ENCODE peak calls at places on chromosomes 6 and 20, in five cellular contexts. One of them, this sample, is unnamed. For H3K4me1, the result is how much of the 10 kb centered on the place peaks cover.

GRCh38 chr6:97563529-97563928 is 280.5 kb upstream of the MMS22L start:
- DNase-seq in Peyer's patch: no peak
- DNase-seq in GM23338: no peak
- DNase-seq in effector memory CD4-positive, alpha-beta T cell: no peak
- DNase-seq in pancreas: no peak
- DNase-seq in this sample: no peak

GRCh38 chr6:160978141-160978926 is 13.2 kb upstream of the MAP3K4 start:
- DNase-seq in Peyer's patch: no peak
- DNase-seq in pancreas: no peak
- DNase-seq in effector memory CD4-positive, alpha-beta T cell: no peak
- DNase-seq in GM23338: no peak
- DNase-seq in this sample: no peak

GRCh38 chr6:46526607-46527006 is 35.4 kb upstream of the RCAN2 start:
- DNase-seq in GM23338: peak
- DNase-seq in pancreas: no peak
- DNase-seq in effector memory CD4-positive, alpha-beta T cell: no peak
- DNase-seq in Peyer's patch: no peak
- DNase-seq in this sample: no peak

GRCh38 chr6:46953921-46954320 is 32.2 kb upstream of the ADGRF5 start:
- DNase-seq in GM23338: no peak
- DNase-seq in pancreas: no peak
- DNase-seq in Peyer's patch: no peak
- DNase-seq in effector memory CD4-positive, alpha-beta T cell: no peak
- DNase-seq in this sample: no peak

GRCh38 chr6:24431045-24431451 is 28.3 kb downstream of the MRS2 start:
- DNase-seq in pancreas: no peak
- DNase-seq in GM23338: peak
- DNase-seq in effector memory CD4-positive, alpha-beta T cell: no peak
- DNase-seq in Peyer's patch: no peak
- DNase-seq in this sample: no peak

GRCh38 chr6:47479156-47479541 is 1.6 kb downstream of the CD2AP start:
- DNase-seq in Peyer's patch: no peak
- DNase-seq in effector memory CD4-positive, alpha-beta T cell: no peak
- DNase-seq in GM23338: no peak
- DNase-seq in pancreas: no peak
- DNase-seq in this sample: no peak

GRCh38 chr20:24805456-24806233 is 143.4 kb upstream of the CST7 start:
- DNase-seq in pancreas: peak
- DNase-seq in GM23338: peak
- DNase-seq in effector memory CD4-positive, alpha-beta T cell: no peak
- DNase-seq in Peyer's patch: no peak
- DNase-seq in this sample: no peak

GRCh38 chr6:112383191-112383590 is 36.1 kb downstream of the RFPL4B start:
- DNase-seq in GM23338: no peak
- DNase-seq in Peyer's patch: no peak
- DNase-seq in pancreas: no peak
- DNase-seq in effector memory CD4-positive, alpha-beta T cell: no peak
- DNase-seq in this sample: no peak

GRCh38 chr6:56528412-56528841 is 114.3 kb downstream of the DST start:
- DNase-seq in effector memory CD4-positive, alpha-beta T cell: no peak
- DNase-seq in GM23338: no peak
- DNase-seq in Peyer's patch: no peak
- DNase-seq in pancreas: no peak
- DNase-seq in this sample: no peak

GRCh38 chr20:2114990-2115681 is 13.5 kb downstream of the STK35 start:
- DNase-seq in Peyer's patch: no peak
- DNase-seq in pancreas: no peak
- DNase-seq in effector memory CD4-positive, alpha-beta T cell: no peak
- DNase-seq in GM23338: no peak
- DNase-seq in this sample: no peak

GRCh38 chr6:135901776-135902524 is 50.4 kb downstream of the PDE7B start:
- DNase-seq in effector memory CD4-positive, alpha-beta T cell: no peak
- DNase-seq in GM23338: no peak
- DNase-seq in pancreas: no peak
- DNase-seq in Peyer's patch: no peak
- DNase-seq in this sample: no peak

GRCh38 chr20:16701296-16701695 is 28.5 kb upstream of the SNRPB2 start:
- DNase-seq in pancreas: no peak
- DNase-seq in effector memory CD4-positive, alpha-beta T cell: no peak
- DNase-seq in Peyer's patch: no peak
- DNase-seq in GM23338: peak
- DNase-seq in this sample: no peak

GRCh38 chr20:53547664-53548239 is 45.9 kb downstream of the ZNF217 start:
- DNase-seq in GM23338: peak
- DNase-seq in effector memory CD4-positive, alpha-beta T cell: no peak
- DNase-seq in pancreas: no peak
- DNase-seq in Peyer's patch: no peak
- DNase-seq in this sample: no peak

GRCh38 chr6:31186052-31186734 is 15.7 kb upstream of the POU5F1 start:
- DNase-seq in effector memory CD4-positive, alpha-beta T cell: no peak
- DNase-seq in GM23338: no peak
- DNase-seq in pancreas: peak
- DNase-seq in Peyer's patch: no peak
- DNase-seq in this sample: peak

DNA sequence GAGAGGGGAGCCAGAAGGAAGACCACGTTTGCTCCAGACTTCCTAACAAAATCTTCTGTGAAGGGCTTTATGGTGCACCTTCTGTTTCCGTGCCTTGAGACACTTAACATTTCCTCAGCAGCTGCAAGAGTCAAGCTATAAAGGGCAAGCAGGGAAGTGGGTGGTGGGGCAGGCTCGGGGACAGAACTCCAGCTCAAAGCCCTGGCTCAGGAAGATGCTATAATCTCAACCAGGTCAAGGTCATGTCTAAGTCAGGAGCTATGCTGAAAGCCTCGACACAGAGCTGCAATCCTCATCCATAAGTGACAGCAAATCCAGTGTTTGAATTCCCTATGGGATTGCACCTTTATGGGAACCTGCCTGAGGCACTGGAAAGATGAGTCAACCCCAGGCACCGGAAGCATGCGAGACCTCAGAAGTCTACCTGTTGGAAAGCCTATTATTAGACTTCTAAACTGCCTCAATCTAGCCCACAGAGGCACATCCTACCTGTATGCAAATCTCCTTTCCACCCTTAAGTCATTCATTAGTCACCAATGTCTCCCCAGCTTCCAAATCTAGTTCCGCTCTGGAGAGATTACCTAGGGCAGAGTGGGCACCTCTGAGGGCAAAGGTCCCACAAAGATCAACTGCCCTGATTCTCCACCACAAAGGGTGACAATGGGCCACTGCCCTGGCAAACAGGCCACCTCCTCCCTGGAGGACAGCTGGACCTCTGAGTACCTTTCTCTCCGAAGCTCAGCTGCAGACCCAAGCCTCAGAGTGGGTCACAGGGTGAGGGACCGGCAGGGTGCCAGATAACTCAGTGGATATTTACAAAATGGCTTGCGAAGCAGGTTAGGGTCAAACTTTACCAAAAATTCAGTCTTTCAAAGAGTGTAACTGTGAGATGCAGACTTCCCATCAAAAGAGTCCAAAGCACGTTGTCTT is 287.0 kb downstream of the CDC5L start:
- DNase-seq in GM23338: no peak
- DNase-seq in effector memory CD4-positive, alpha-beta T cell: no peak
- DNase-seq in Peyer's patch: no peak
- DNase-seq in pancreas: no peak
- DNase-seq in this sample: no peak
- H3K4me1 ChIP-seq in GM23338: under half
- H3K4me1 ChIP-seq in effector memory CD4-positive, alpha-beta T cell: under half
- H3K4me1 ChIP-seq in Peyer's patch: under half
- H3K4me1 ChIP-seq in pancreas: under half
- H3K4me1 ChIP-seq in this sample: under half

GRCh38 chr20:48983423-48984400 is 62.2 kb downstream of the ARFGEF2 start:
- DNase-seq in effector memory CD4-positive, alpha-beta T cell: no peak
- DNase-seq in GM23338: no peak
- DNase-seq in pancreas: no peak
- DNase-seq in Peyer's patch: no peak
- DNase-seq in this sample: no peak
- H3K27ac ChIP-seq in effector memory CD4-positive, alpha-beta T cell: no peak
- H3K27ac ChIP-seq in GM23338: no peak
- H3K27ac ChIP-seq in pancreas: peak
- H3K27ac ChIP-seq in Peyer's patch: no peak
- H3K27ac ChIP-seq in this sample: no peak

GRCh38 chr20:3801299-3801698 is 5.2 kb downstream of the CDC25B start:
- DNase-seq in effector memory CD4-positive, alpha-beta T cell: no peak
- DNase-seq in Peyer's patch: no peak
- DNase-seq in pancreas: no peak
- DNase-seq in GM23338: no peak
- DNase-seq in this sample: no peak

GRCh38 chr20:3800878-3801260 is 4.8 kb downstream of the CDC25B start:
- DNase-seq in pancreas: no peak
- DNase-seq in effector memory CD4-positive, alpha-beta T cell: no peak
- DNase-seq in Peyer's patch: no peak
- DNase-seq in GM23338: no peak
- DNase-seq in this sample: no peak

GRCh38 chr20:3801846-3802245 is 5.7 kb downstream of the CDC25B start:
- DNase-seq in effector memory CD4-positive, alpha-beta T cell: no peak
- DNase-seq in pancreas: no peak
- DNase-seq in Peyer's patch: no peak
- DNase-seq in GM23338: no peak
- DNase-seq in this sample: no peak

GRCh38 chr20:3798908-3799248 is 2.8 kb downstream of the CDC25B start:
- DNase-seq in effector memory CD4-positive, alpha-beta T cell: no peak
- DNase-seq in GM23338: no peak
- DNase-seq in pancreas: no peak
- DNase-seq in Peyer's patch: no peak
- DNase-seq in this sample: no peak

DNA sequence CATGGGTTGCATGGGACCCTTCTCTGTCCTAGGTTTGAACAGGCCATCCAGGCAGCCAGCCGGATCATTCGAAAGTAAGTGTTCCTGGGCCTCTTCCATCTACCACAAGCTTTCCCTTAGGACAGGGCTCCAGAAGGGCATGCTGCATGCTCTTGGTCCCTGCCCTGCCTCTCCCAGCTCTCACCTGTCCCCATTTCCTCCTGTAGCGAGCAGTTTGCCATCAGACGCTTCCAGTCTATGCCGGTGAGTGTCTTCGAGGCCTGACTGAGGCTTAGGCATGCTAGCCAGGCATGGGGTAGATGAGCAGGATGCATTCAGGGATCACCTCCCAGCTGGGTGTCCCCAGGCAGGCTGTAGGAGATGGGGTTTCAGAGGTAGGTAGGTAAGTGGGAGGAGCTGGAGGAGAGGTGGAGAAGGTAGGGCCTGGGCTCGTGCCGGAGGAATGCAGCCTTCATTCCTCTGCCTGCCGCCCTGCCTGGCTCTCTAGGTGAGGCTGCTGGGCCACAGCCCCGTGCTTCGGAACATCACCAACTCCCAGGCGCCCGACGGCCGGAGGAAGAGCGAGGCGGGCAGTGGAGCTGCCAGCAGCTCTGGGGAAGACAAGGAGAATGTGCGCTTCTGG is 4.3 kb downstream of the CDC25B start:
- DNase-seq in effector memory CD4-positive, alpha-beta T cell: no peak
- DNase-seq in Peyer's patch: no peak
- DNase-seq in pancreas: no peak
- DNase-seq in GM23338: peak
- DNase-seq in this sample: no peak
- H3K4me1 ChIP-seq in effector memory CD4-positive, alpha-beta T cell: half or more
- H3K4me1 ChIP-seq in Peyer's patch: under half
- H3K4me1 ChIP-seq in pancreas: under half
- H3K4me1 ChIP-seq in GM23338: under half
- H3K4me1 ChIP-seq in this sample: half or more

DNA sequence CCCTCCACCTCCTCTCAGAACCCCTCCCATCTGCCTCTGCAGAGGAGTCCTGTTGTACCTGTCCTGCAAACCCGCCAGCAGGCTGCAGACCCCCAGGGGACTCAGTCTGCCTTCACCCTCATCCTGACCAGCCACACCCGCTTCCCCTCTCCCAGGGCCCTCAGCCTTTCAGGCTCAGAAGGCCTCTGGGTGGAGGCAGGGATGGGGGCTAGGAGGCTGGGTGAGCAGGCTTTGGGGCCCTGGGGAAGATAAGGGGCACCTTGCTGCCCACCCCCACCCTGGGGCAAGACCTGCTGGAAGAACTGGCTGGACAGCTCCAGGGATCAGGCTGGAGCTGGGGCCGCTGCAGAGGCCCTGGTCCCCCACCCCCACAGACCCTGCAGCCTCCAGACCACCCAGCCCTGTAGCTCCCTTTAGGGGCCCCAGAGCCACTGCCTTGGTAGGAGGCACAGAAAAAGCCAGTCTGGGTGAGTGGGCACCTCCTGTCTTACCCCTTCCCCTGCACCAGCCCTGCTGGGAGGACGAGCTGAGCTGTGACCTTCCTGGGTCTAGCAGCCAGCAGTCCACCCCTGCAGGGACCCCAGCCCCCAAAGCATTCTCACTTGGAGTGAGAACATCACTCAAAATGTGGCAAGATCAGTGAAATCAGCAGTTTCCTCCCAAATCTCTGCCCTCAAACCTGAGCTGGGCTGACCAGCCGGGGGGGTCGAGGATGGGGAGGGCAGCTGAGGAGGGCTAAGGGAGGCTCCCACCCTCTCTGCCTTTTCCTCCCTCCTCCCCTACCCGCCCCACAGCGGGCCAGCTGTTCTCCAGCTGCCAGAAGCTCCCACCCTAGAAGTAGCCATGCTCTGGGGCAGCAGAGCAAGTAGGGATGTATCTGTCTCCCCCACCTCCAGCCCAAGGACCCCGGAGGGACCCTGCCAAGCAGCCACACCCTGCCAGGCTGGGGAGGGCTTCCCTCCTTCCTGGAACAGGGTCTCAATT is 5.0 kb downstream of the TEAD3 start:
- DNase-seq in effector memory CD4-positive, alpha-beta T cell: no peak
- DNase-seq in pancreas: no peak
- DNase-seq in Peyer's patch: no peak
- DNase-seq in GM23338: no peak
- DNase-seq in this sample: no peak
- H3K27ac ChIP-seq in effector memory CD4-positive, alpha-beta T cell: no peak
- H3K27ac ChIP-seq in pancreas: no peak
- H3K27ac ChIP-seq in Peyer's patch: peak
- H3K27ac ChIP-seq in GM23338: no peak
- H3K27ac ChIP-seq in this sample: peak

DNA sequence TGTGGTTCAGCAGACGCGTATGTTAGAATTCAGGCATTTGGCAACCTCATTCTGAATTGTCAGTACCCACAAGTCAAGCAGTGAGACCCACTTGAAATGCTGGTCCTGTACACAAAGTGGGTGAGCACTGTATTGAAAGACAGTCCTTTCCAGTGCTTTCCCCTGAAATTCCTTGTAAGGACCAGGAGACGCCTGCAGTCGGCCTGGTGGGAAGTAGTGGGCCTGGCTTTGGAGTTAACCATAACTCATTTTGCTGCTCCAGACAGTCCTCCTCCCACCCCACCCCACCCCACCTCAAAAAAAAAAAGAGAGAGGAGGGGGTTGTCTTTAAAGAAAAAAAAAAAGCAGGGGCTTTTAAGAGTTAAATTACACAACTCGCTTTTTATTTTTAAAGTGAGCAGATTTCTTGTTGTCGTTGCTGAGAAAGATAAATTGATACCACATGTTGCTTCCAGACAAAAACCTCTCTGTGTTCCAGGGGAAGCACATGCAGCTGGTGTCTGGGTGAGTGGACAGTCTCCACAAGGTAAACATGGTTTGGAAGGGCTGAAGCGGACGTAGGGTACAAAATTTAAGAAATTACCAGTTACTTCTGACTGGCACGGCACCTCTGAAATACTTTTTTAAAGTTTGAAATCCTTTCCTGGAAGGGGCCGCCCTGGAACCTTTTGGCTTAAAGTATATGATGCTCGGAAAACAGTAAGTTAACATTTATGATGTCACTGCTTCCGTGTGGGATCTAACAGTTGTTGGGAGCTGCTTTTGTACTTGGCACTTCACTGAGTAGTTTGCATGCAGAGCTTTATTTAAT is 95.3 kb downstream of the FOXO3 start:
- DNase-seq in GM23338: no peak
- DNase-seq in Peyer's patch: no peak
- DNase-seq in pancreas: no peak
- DNase-seq in effector memory CD4-positive, alpha-beta T cell: no peak
- DNase-seq in this sample: no peak
- H3K4me1 ChIP-seq in GM23338: under half
- H3K4me1 ChIP-seq in Peyer's patch: under half
- H3K4me1 ChIP-seq in pancreas: half or more
- H3K4me1 ChIP-seq in effector memory CD4-positive, alpha-beta T cell: under half
- H3K4me1 ChIP-seq in this sample: half or more

This sample was measured in upper lobe of right lung.